ENCODE peak calls at places on chromosomes 16 and 17, in four cellular contexts. F is A549, O is K562, U is GM12878. S is an unnamed sample.

GRCh38 chr17:77694391-77695363 is 263.8 kb upstream of the TNRC6C start:
- DNase-seq in F (no peak), O (no peak), U (no peak), S (no peak)

GRCh38 chr17:73952498-73953205 is 250.8 kb upstream of the RPL38 start:
- DNase-seq in F (peak; percentile 82), O (peak; percentile 11), U (no peak), S (peak; percentile 65)

GRCh38 chr17:1398900-1399299 is 1.1 kb downstream of the YWHAE start:
- DNase-seq in F (no peak), O (peak; percentile 45), U (no peak), S (no peak)

GRCh38 chr17:1713878-1714487 is 3.8 kb upstream of the TLCD2 start:
- DNase-seq in F (peak; percentile 77), O (peak; percentile 56), U (no peak), S (peak; percentile 78)

GRCh38 chr16:31362476-31363405 is 7.8 kb downstream of the ITGAX start:
- DNase-seq in F (no peak), O (no peak), U (no peak), S (no peak)

GRCh38 chr16:28473714-28474265 is 1.7 kb upstream of the NPIPB7 start:
- DNase-seq in F (no peak), O (no peak), U (no peak), S (no peak)

GRCh38 chr17:15341385-15341849 is at the start of gene TEKT3:
- DNase-seq in F (peak; percentile 90), O (peak; percentile 54), U (no peak), S (peak; percentile 97)

GRCh38 chr16:48123104-48123788 is 32.5 kb downstream of the ABCC12 start:
- DNase-seq in F (peak; percentile 94), O (peak; percentile 76), U (no peak), S (no peak)

GRCh38 chr16:58515871-58516767 is 802 bp downstream of the SETD6 start:
- DNase-seq in F (no peak), O (peak; percentile 49), U (no peak), S (peak; percentile 41)

GRCh38 chr16:20866161-20866772 is 33.9 kb downstream of the DCUN1D3 start:
- DNase-seq in F (peak; percentile 76), O (peak; percentile 69), U (no peak), S (no peak)

GRCh38 chr16:47644166-47644565 is 183.0 kb downstream of the PHKB start:
- DNase-seq in F (no peak), O (no peak), U (no peak), S (no peak)

GRCh38 chr17:58693208-58693607 is 806 bp downstream of the RAD51C start:
- DNase-seq in F (no peak), O (peak; percentile 22), U (no peak), S (no peak)

GRCh38 chr17:36534117-36534880 is at the start of gene MYO19:
- DNase-seq in F (peak; percentile 93), O (peak; percentile 90), U (peak; percentile 24), S (peak; percentile 75)

GRCh38 chr17:2693561-2694380 is 17.8 kb downstream of the CLUH start:
- DNase-seq in F (no peak), O (no peak), U (no peak), S (no peak)

GRCh38 chr17:1005361-1005946 is 8.5 kb downstream of the TIMM22 start:
- DNase-seq in F (no peak), O (no peak), U (no peak), S (no peak)

GRCh38 chr17:74307984-74308773 is 17.8 kb upstream of the KIF19 start:
- DNase-seq in F (no peak), O (peak; percentile 57), U (no peak), S (no peak)

GRCh38 chr16:14354561-14355351 is 275.3 kb downstream of the PARN start:
- DNase-seq in F (no peak), O (no peak), U (peak; percentile 100), S (no peak)

GRCh38 chr17:58811301-58811700 is 55.6 kb downstream of the PPM1E start:
- DNase-seq in F (no peak), O (no peak), U (no peak), S (no peak)

GRCh38 chr17:19935169-19935568 is 42.5 kb downstream of the AKAP10 start:
- DNase-seq in F (no peak), O (no peak), U (no peak), S (no peak)

GRCh38 chr16:46690281-46691178 is 1.1 kb downstream of the ORC6 start:
- DNase-seq in F (no peak), O (peak; percentile 32), U (no peak), S (no peak)

GRCh38 chr16:67919618-67920210 is 11.9 kb downstream of the CTRL start:
- DNase-seq in F (no peak), O (peak; percentile 41), U (no peak), S (no peak)

GRCh38 chr16:72191551-72191950 is 19.6 kb upstream of the PMFBP1 start:
- DNase-seq in F (no peak), O (no peak), U (no peak), S (no peak)

GRCh38 chr17:44363613-44364159 is at the start of gene FAM171A2:
- DNase-seq in F (peak; percentile 74), O (peak; percentile 78), U (no peak), S (peak; percentile 79)

GRCh38 chr16:56675685-56676210 is 6.1 kb downstream of the MT1H start:
- DNase-seq in F (no peak), O (no peak), U (no peak), S (peak; percentile 67)

GRCh38 chr17:82548681-82549303 is 29.3 kb downstream of the FOXK2 start:
- DNase-seq in F (no peak), O (peak; percentile 54), U (no peak), S (no peak)

GRCh38 chr16:194516-194915 is 14.3 kb downstream of the HBQ1 start:
- DNase-seq in F (no peak), O (no peak), U (no peak), S (no peak)

GRCh38 chr17:79562117-79562805 is 48.6 kb downstream of the RBFOX3 start:
- DNase-seq in F (no peak), O (no peak), U (no peak), S (no peak)

GRCh38 chr17:78925234-78925633 is at the start of gene TIMP2:
- DNase-seq in F (peak; percentile 87), O (peak; percentile 56), U (no peak), S (peak; percentile 86)

GRCh38 chr16:66364117-66364958 is 2.2 kb upstream of the CDH5 start:
- DNase-seq in F (no peak), O (no peak), U (no peak), S (no peak)

GRCh38 chr16:180921-181667 is 835 bp downstream of the HBQ1 start:
- DNase-seq in F (peak; percentile 88), O (peak; percentile 95), U (peak; percentile 7), S (peak; percentile 93)

GRCh38 chr16:83722501-83723183 is 85.1 kb upstream of the HSBP1 start:
- DNase-seq in F (no peak), O (no peak), U (no peak), S (no peak)

GRCh38 chr16:3444032-3444388 is 530 bp downstream of the NAA60 start:
- DNase-seq in F (no peak), O (no peak), U (no peak), S (no peak)

GRCh38 chr17:42414782-42415409 is 8.2 kb downstream of the CAVIN1 start:
- DNase-seq in F (no peak), O (no peak), U (no peak), S (no peak)

DNA sequence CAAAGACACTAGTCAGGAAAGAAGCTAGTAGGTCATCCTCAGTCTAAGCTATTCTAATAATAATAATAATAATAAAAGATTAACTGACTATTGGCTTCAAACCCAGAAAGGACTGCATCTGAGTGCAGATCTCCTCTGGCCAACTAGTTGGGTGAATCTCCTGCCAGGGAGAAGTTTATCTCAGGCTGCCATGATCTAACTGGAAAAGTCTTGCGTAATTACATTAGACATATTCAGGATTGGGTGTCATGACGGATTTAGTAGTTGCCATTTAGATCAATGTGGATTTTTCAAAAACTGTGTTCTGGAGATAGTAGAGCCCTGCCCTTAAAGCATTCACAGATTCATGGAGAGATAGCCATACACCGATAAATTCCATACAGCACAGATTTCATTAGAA is 69.5 kb downstream of the KIF2B start:
- DNase-seq in F (no peak), O (no peak), U (no peak), S (no peak)
- TF ChIP-seq ESRRA in F (no peak), O (no peak), U (no peak), S (no peak)

GRCh38 chr16:78957328-78958100 is 643.0 kb downstream of the MAF start:
- DNase-seq in F (no peak), O (no peak), U (no peak), S (no peak)
- TF ChIP-seq ESRRA in F (no peak), O (no peak), U (no peak), S (no peak)

GRCh38 chr17:34257299-34257985 is 2.4 kb downstream of the CCL2 start:
- DNase-seq in F (no peak), O (no peak), U (no peak), S (no peak)

GRCh38 chr17:34254651-34255380 is at the start of gene CCL2:
- DNase-seq in F (peak; percentile 75), O (peak; percentile 50), U (no peak), S (peak; percentile 63)

GRCh38 chr17:34255381-34255732 is 272 bp downstream of the CCL2 start:
- DNase-seq in F (no peak), O (no peak), U (no peak), S (no peak)

GRCh38 chr17:34254146-34254545 is 939 bp upstream of the CCL2 start:
- DNase-seq in F (no peak), O (no peak), U (no peak), S (no peak)

DNA sequence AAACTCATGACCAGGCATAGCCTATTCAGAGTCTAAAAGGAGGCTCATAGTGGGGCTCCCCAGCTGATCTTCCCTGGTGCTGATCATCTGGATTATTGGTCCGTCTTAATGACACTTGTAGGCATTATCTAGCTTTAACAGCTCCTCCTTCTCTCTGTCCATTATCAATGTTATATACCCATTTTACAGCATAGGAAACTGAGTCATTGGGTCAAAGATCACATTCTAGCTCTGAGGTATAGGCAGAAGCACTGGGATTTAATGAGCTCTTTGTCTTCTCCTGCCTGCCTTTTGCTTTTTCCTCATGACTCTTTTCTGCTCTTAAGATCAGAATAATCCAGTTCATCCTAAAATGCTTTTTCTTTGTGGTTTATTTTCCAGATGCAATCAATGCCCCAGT is 756 bp downstream of the CCL2 start:
- DNase-seq in F (no peak), O (no peak), U (no peak), S (no peak)
- TF ChIP-seq ESRRA in F (no peak), O (no peak), U (no peak), S (no peak)

GRCh38 chr16:81562174-81562849 is 117.7 kb downstream of the CMIP start:
- DNase-seq in F (no peak), O (no peak), U (no peak), S (no peak)

GRCh38 chr16:81562926-81563325 is 118.3 kb downstream of the CMIP start:
- DNase-seq in F (no peak), O (no peak), U (no peak), S (no peak)

GRCh38 chr16:81558444-81559175 is 114.0 kb downstream of the CMIP start:
- DNase-seq in F (peak; percentile 86), O (peak; percentile 42), U (no peak), S (no peak)

GRCh38 chr16:81558077-81558443 is 113.5 kb downstream of the CMIP start:
- DNase-seq in F (no peak), O (no peak), U (no peak), S (no peak)

GRCh38 chr16:81560979-81561657 is 116.5 kb downstream of the CMIP start:
- DNase-seq in F (no peak), O (no peak), U (no peak), S (no peak)
- TF ChIP-seq ESRRA in F (no peak), O (no peak), U (no peak), S (no peak)